ENCODE peak calls at places on chromosomes 13 and 19, in four cellular contexts. E, Y, Q and O are unnamed samples.

GRCh38 chr19:33273881-33274662 is 28.3 kb downstream of the CEBPA start:
- DNase-seq in Y (peak; percentile 24), E (no peak), Q (peak; percentile 56), O (no peak)

GRCh38 chr19:53828531-53828930 is 4.4 kb upstream of the NLRP12 start:
- DNase-seq in E (no peak), Y (no peak), Q (no peak), O (no peak)

GRCh38 chr19:45087531-45087930 is 5.4 kb upstream of the PPP1R37 start:
- DNase-seq in E (no peak), Q (no peak), Y (no peak), O (no peak)

GRCh38 chr13:59038824-59039223 is 1124.9 kb downstream of the DIAPH3 start:
- DNase-seq in E (no peak), Y (no peak), Q (no peak), O (no peak)

GRCh38 chr19:15101479-15102082 is 5.6 kb upstream of the SYDE1 start:
- DNase-seq in Q (peak; percentile 52), E (peak; percentile 54), Y (peak; percentile 38), O (peak; percentile 53)

GRCh38 chr19:2477732-2478191 is 1.8 kb downstream of the GADD45B start:
- DNase-seq in Q (no peak), E (no peak), Y (no peak), O (no peak)

GRCh38 chr19:39969266-39969665 is 1.7 kb upstream of the PSMC4 start:
- DNase-seq in Y (no peak), Q (peak; percentile 14), E (no peak), O (no peak)

GRCh38 chr13:42363941-42364612 is 92.1 kb downstream of the AKAP11 start:
- DNase-seq in E (no peak), Q (no peak), Y (no peak), O (no peak)

GRCh38 chr13:106132216-106132615 is 403.2 kb downstream of the EFNB2 start:
- DNase-seq in Y (no peak), E (no peak), Q (no peak), O (no peak)

GRCh38 chr19:13788991-13789390 is 6.3 kb upstream of the ZSWIM4 start:
- DNase-seq in E (no peak), Q (no peak), Y (no peak), O (no peak)

GRCh38 chr13:73223372-73223781 is 164.6 kb downstream of the KLF5 start:
- DNase-seq in Y (no peak), Q (no peak), E (no peak), O (no peak)

GRCh38 chr13:34435338-34435737 is 506.7 kb upstream of the NBEA start:
- DNase-seq in E (no peak), Q (no peak), Y (peak; percentile 21), O (no peak)

GRCh38 chr19:16070366-16070990 is 5.8 kb upstream of the TPM4 start:
- DNase-seq in Q (peak; percentile 84), E (no peak), Y (peak; percentile 86), O (peak; percentile 56)

GRCh38 chr13:42486711-42487198 is 87.2 kb upstream of the TNFSF11 start:
- DNase-seq in E (no peak), Q (no peak), Y (no peak), O (no peak)

GRCh38 chr13:77919351-77920294 is 992 bp upstream of the EDNRB start:
- DNase-seq in Q (no peak), E (peak; percentile 56), Y (no peak), O (no peak)

GRCh38 chr13:40057228-40057627 is 401.8 kb downstream of the COG6 start:
- DNase-seq in E (no peak), Q (no peak), Y (no peak), O (no peak)

GRCh38 chr19:12946092-12946845 is 607 bp downstream of the RAD23A start:
- DNase-seq in E (peak; percentile 85), Y (peak; percentile 41), Q (peak; percentile 71), O (peak; percentile 88)

GRCh38 chr13:113491418-113491883 is 940 bp upstream of the DCUN1D2 start:
- DNase-seq in E (peak; percentile 78), Q (no peak), Y (no peak), O (peak; percentile 16)

GRCh38 chr13:21458457-21458815 is 667 bp downstream of the ZDHHC20 start:
- DNase-seq in Q (no peak), E (peak; percentile 65), Y (no peak), O (peak; percentile 20)

GRCh38 chr13:112350300-112350699 is 25.9 kb upstream of the SPACA7 start:
- DNase-seq in E (no peak), Y (no peak), Q (no peak), O (no peak)

GRCh38 chr19:35554076-35554475 is 8.7 kb downstream of the TMEM147 start:
- DNase-seq in Q (no peak), Y (no peak), E (no peak), O (no peak)

GRCh38 chr13:32139251-32139650 is 107.7 kb downstream of the FRY start:
- DNase-seq in E (no peak), Y (no peak), Q (peak; percentile 63), O (no peak)

GRCh38 chr19:4108767-4109625 is 14.9 kb downstream of the MAP2K2 start:
- DNase-seq in Q (no peak), Y (no peak), E (no peak), O (no peak)

GRCh38 chr19:12833747-12834417 is 497 bp downstream of the RTBDN start:
- DNase-seq in Y (no peak), Q (no peak), E (peak; percentile 90), O (peak; percentile 78)

GRCh38 chr19:47005873-47006272 is 13.8 kb upstream of the NPAS1 start:
- DNase-seq in Q (peak; percentile 33), Y (peak; percentile 10), E (peak; percentile 72), O (no peak)

GRCh38 chr13:50635504-50635903 is 208.0 kb downstream of the DLEU7 start:
- DNase-seq in Q (no peak), E (no peak), Y (no peak), O (no peak)

GRCh38 chr13:100394005-100394695 is 194.4 kb downstream of the GGACT start:
- DNase-seq in Q (no peak), Y (peak; percentile 86), E (peak; percentile 17), O (no peak)

GRCh38 chr19:39197808-39198207 is 1.0 kb downstream of the NCCRP1 start:
- DNase-seq in Q (no peak), E (no peak), Y (no peak), O (no peak)

GRCh38 chr13:87656311-87656710 is 14.9 kb upstream of the SLITRK5 start:
- DNase-seq in Y (no peak), Q (no peak), E (no peak), O (no peak)

GRCh38 chr19:292281-292884 is 1.2 kb upstream of the PLPP2 start:
- DNase-seq in Y (no peak), E (peak; percentile 42), Q (no peak), O (no peak)

GRCh38 chr19:291561-292280 is 518 bp upstream of the PLPP2 start:
- DNase-seq in Y (no peak), Q (no peak), E (peak; percentile 77), O (no peak)

GRCh38 chr19:289651-290538 is 1.3 kb downstream of the PLPP2 start:
- DNase-seq in E (peak; percentile 27), Y (peak; percentile 74), Q (peak; percentile 42), O (peak; percentile 59)

GRCh38 chr19:288911-289310 is 2.3 kb downstream of the PLPP2 start:
- DNase-seq in Q (no peak), E (no peak), Y (no peak), O (no peak)

DNA sequence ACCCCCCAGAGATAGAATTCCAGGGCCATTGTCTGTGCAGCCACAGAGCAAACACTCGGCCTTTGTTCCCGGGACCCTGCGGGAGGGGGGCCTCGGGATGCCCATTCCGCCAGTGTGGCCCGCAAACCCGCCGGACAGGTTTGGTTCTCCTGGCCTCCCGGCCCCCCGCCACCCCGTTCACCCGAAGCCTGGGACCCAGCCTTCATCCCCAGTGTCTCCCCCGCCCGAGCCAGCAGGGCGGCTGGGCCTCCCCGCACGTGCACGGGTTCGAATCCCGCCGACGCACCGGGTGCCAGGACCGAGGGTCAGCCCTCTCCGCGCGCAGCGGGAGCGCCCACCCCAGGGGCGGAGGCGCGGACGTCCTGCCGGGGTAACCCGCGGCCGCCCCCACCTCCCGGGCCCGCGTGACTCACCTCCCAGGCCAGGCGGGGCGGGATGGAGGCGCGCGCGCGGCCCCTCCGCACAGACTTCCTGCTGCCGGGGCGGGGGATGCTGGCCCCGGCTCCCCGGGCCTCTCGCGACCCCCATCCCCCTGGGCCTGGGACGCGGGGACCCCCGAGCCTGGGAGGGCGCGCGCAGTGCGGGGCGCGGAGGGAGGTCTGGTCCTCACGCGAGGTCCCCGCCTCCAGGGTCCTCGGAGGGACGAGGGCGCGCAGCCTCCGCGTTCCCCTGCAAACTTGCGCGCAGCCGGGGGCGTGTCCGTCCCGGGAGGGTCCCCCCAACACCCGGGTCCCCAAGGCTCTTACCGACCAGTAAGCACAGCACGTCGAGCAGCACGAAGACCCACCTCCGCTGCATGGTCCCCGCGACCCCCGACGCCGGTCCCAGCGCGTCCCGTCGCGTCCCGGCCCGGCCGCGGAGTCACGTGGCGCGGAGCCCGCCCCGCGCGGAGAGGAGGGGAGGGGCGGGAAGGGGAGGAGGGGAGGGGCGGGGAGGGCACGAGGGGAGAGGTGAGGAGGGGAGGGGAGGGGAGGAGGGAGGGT is at the start of gene PLPP2:
- DNase-seq in E (peak; percentile 76), Q (no peak), Y (no peak), O (peak; percentile 48)
- TF ChIP-seq ELF1 in E (no peak), Q (no peak), Y (no peak), O (no peak)

DNA sequence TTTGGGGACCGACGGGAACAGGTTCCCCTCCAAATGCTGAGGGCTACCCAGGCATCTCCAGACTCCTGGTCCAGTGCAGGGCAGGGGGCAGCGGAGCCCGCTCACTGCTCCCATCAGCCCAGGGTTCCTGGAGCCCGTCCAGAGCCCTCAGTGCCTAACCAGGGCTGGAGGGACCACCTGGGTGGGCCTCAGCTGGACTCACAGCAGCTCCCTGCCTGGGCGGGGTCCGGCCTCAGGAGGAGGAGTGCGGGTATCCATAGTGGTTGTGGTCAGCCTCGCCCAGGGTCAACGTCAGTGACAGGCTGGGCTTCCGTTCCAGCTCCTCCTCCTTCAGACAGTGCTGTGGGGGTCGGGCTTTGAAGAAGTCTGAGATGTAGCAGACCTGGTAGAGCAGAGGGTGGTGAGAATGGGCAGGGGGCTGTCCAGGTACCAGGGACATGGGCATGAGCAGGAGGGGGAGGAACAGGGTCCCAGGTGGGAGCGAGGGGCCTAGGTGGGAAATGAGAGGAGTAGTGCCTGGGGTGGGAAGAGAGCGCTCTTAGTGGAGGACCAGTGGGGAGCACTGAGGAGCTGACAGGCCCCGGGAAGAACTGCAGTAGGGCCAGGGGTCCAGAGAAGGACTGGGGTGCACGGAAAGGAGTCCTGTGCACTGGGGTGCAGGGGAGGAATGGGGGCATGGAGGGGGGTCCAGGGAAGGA is 9.9 kb downstream of the PLPP2 start:
- DNase-seq in Q (no peak), Y (no peak), E (no peak), O (peak; percentile 19)
- TF ChIP-seq ELF1 in Q (no peak), Y (no peak), E (no peak), O (no peak)

GRCh38 chr13:24348797-24349515 is 39.6 kb downstream of the C1QTNF9 start:
- DNase-seq in Y (peak; percentile 63), E (no peak), Q (no peak), O (no peak)
- TF ChIP-seq ELF1 in Y (no peak), E (no peak), Q (no peak), O (no peak)

GRCh38 chr13:76711515-76712182 is 174.6 kb downstream of the KCTD12 start:
- DNase-seq in Y (no peak), Q (no peak), E (no peak), O (no peak)

GRCh38 chr13:76709851-76710250 is 176.4 kb downstream of the KCTD12 start:
- DNase-seq in Y (no peak), Q (no peak), E (no peak), O (no peak)

GRCh38 chr13:76715043-76715442 is 171.2 kb downstream of the KCTD12 start:
- DNase-seq in Q (no peak), Y (no peak), E (no peak), O (no peak)

GRCh38 chr13:76715621-76716020 is 170.6 kb downstream of the KCTD12 start:
- DNase-seq in Y (no peak), E (no peak), Q (no peak), O (no peak)

GRCh38 chr13:76713280-76713679 is 172.9 kb downstream of the KCTD12 start:
- DNase-seq in E (no peak), Y (no peak), Q (no peak), O (no peak)
- TF ChIP-seq ELF1 in E (no peak), Y (no peak), Q (no peak), O (no peak)